ENCODE peak calls at places on chromosomes 2 and 18, in six cellular contexts. L is Right ventricle myocardium superior; Z is activated CD4-positive, CD25-positive, alpha-beta regulatory T cell treated with anti-CD3 and anti-CD28 coated beads, Interleukin-2, amount 50 U/mL, for 72 hours; K is AG08396; R is effector CD4-positive, alpha-beta T cell; A is T-helper 1 cell. T is an unnamed sample.

GRCh38 chr2:209872675-209873074 is 101.0 kb downstream of the UNC80 start:
- DNase-seq in K (peak; percentile 5), Z (no peak), R (no peak), L (peak; percentile 47), A (no peak), T (no peak)

GRCh38 chr2:172288603-172289002 is 138.8 kb upstream of the ITGA6 start:
- DNase-seq in R (peak; percentile 7), Z (no peak), A (peak; percentile 23), L (no peak), K (no peak), T (no peak)

GRCh38 chr18:46787674-46788073 is 30.8 kb upstream of the ST8SIA5 start:
- DNase-seq in Z (no peak), R (no peak), L (no peak), A (no peak), K (no peak), T (no peak)

GRCh38 chr2:241315879-241316700 is at the start of gene SEPTIN2:
- DNase-seq in R (peak; percentile 69), Z (peak; percentile 81), K (no peak), A (peak; percentile 68), L (no peak), T (peak; percentile 90)

GRCh38 chr18:39434223-39434622 is 1868.6 kb upstream of the CELF4 start:
- DNase-seq in A (no peak), L (no peak), R (no peak), K (no peak), Z (no peak), T (no peak)

GRCh38 chr2:208222351-208222750 is 32.5 kb downstream of the IDH1 start:
- DNase-seq in L (no peak), K (peak; percentile 31), A (no peak), R (no peak), Z (no peak), T (no peak)

GRCh38 chr18:68660355-68661183 is 54.3 kb downstream of the TMX3 start:
- DNase-seq in Z (no peak), A (no peak), R (no peak), L (no peak), K (peak; percentile 26), T (no peak)

GRCh38 chr2:101253013-101253712 is 477 bp downstream of the CNOT11 start:
- DNase-seq in R (peak; percentile 70), Z (peak; percentile 76), K (peak; percentile 63), A (peak; percentile 71), L (peak; percentile 79), T (peak; percentile 87)

GRCh38 chr2:12064153-12064552 is 317.7 kb downstream of the LPIN1 start:
- DNase-seq in A (no peak), Z (no peak), R (no peak), K (no peak), L (peak; percentile 44), T (no peak)

GRCh38 chr18:63317982-63318881 is 1.3 kb downstream of the BCL2 start:
- DNase-seq in L (peak; percentile 71), K (peak; percentile 21), Z (peak; percentile 81), A (peak; percentile 76), R (peak; percentile 70), T (peak; percentile 81)

GRCh38 chr2:96811916-96812315 is 4.2 kb upstream of the CNNM3 start:
- DNase-seq in K (peak; percentile 70), Z (no peak), L (peak; percentile 81), R (no peak), A (no peak), T (no peak)

GRCh38 chr2:47300081-47300480 is 102.9 kb upstream of the MSH2 start:
- DNase-seq in Z (no peak), L (no peak), K (no peak), R (no peak), A (no peak), T (no peak)

GRCh38 chr2:196334710-196335109 is 163.3 kb upstream of the STK17B start:
- DNase-seq in Z (no peak), K (no peak), A (no peak), L (no peak), R (no peak), T (no peak)

GRCh38 chr2:190930411-190930810 is 49.8 kb downstream of the GLS start:
- DNase-seq in A (no peak), K (no peak), Z (no peak), L (no peak), R (no peak), T (no peak)

GRCh38 chr2:195319112-195319460 is 337.9 kb upstream of the SLC39A10 start:
- DNase-seq in A (no peak), K (peak; percentile 57), R (no peak), L (no peak), Z (no peak), T (no peak)

GRCh38 chr2:239291505-239292350 is 109.1 kb downstream of the HDAC4 start:
- DNase-seq in L (no peak), Z (no peak), A (no peak), R (no peak), K (no peak), T (peak; percentile 52)

GRCh38 chr2:232502901-232503791 is 15.5 kb upstream of the ECEL1 start:
- DNase-seq in L (no peak), A (peak; percentile 24), Z (peak; percentile 50), R (peak; percentile 12), K (peak; percentile 62), T (no peak)

GRCh38 chr18:33757037-33757436 is 179.0 kb downstream of the ASXL3 start:
- DNase-seq in L (no peak), A (no peak), K (no peak), Z (no peak), R (no peak), T (no peak)

GRCh38 chr18:50080932-50081560 is 113.9 kb downstream of the MYO5B start:
- DNase-seq in A (no peak), K (no peak), Z (no peak), R (no peak), L (no peak), T (no peak)

GRCh38 chr2:12710301-12710700 is 6.4 kb upstream of the TRIB2 start:
- DNase-seq in K (no peak), A (no peak), L (no peak), R (no peak), Z (no peak), T (no peak)

GRCh38 chr2:148546270-148546669 is 98.3 kb upstream of the EPC2 start:
- DNase-seq in A (no peak), R (no peak), L (no peak), Z (no peak), K (no peak), T (no peak)

GRCh38 chr2:79855264-79856006 is 342.6 kb downstream of the CTNNA2 start:
- DNase-seq in A (no peak), R (no peak), K (peak; percentile 15), L (no peak), Z (no peak), T (no peak)